ENCODE peak calls at places on chromosome 5, in six cellular contexts. One of them, this sample, is unnamed.

GRCh38 chr5:108238936-108239887 is 142.7 kb downstream of the FBXL17 start:
- DNase-seq in neuronal stem cell: no peak
- DNase-seq in IMR-90: no peak
- DNase-seq in right lobe of liver: no peak
- DNase-seq in Peyer's patch: no peak
- DNase-seq in kidney: peak; percentile 54
- DNase-seq in this sample: no peak

GRCh38 chr5:148290271-148291195 is 21.7 kb upstream of the SPINK7 start:
- DNase-seq in IMR-90: peak; percentile 19
- DNase-seq in kidney: no peak
- DNase-seq in Peyer's patch: no peak
- DNase-seq in right lobe of liver: no peak
- DNase-seq in neuronal stem cell: no peak
- DNase-seq in this sample: no peak

GRCh38 chr5:167716376-167716775 is 575.1 kb upstream of the WWC1 start:
- DNase-seq in Peyer's patch: no peak
- DNase-seq in right lobe of liver: no peak
- DNase-seq in kidney: no peak
- DNase-seq in neuronal stem cell: no peak
- DNase-seq in IMR-90: peak; percentile 77
- DNase-seq in this sample: no peak

GRCh38 chr5:95746194-95746593 is 15.1 kb downstream of the RHOBTB3 start:
- DNase-seq in right lobe of liver: no peak
- DNase-seq in kidney: no peak
- DNase-seq in Peyer's patch: no peak
- DNase-seq in neuronal stem cell: no peak
- DNase-seq in IMR-90: no peak
- DNase-seq in this sample: no peak

GRCh38 chr5:151126199-151126645 is 31.4 kb downstream of the ANXA6 start:
- DNase-seq in kidney: peak; percentile 86
- DNase-seq in IMR-90: peak; percentile 51
- DNase-seq in right lobe of liver: peak; percentile 85
- DNase-seq in Peyer's patch: peak; percentile 87
- DNase-seq in neuronal stem cell: peak; percentile 78
- DNase-seq in this sample: peak; percentile 81

GRCh38 chr5:55223219-55223987 is 3.7 kb downstream of the MCIDAS start:
- DNase-seq in right lobe of liver: no peak
- DNase-seq in neuronal stem cell: peak; percentile 38
- DNase-seq in kidney: no peak
- DNase-seq in IMR-90: no peak
- DNase-seq in Peyer's patch: no peak
- DNase-seq in this sample: no peak

GRCh38 chr5:138685052-138685755 is 68.0 kb upstream of the CTNNA1 start:
- DNase-seq in IMR-90: no peak
- DNase-seq in kidney: no peak
- DNase-seq in right lobe of liver: no peak
- DNase-seq in neuronal stem cell: no peak
- DNase-seq in Peyer's patch: no peak
- DNase-seq in this sample: no peak

GRCh38 chr5:20575515-20575914 is 587.5 kb upstream of the CDH18 start:
- DNase-seq in Peyer's patch: no peak
- DNase-seq in IMR-90: no peak
- DNase-seq in right lobe of liver: no peak
- DNase-seq in kidney: no peak
- DNase-seq in neuronal stem cell: no peak
- DNase-seq in this sample: no peak

GRCh38 chr5:4362411-4362810 is 766.8 kb downstream of the IRX1 start:
- DNase-seq in kidney: no peak
- DNase-seq in IMR-90: no peak
- DNase-seq in neuronal stem cell: no peak
- DNase-seq in Peyer's patch: no peak
- DNase-seq in right lobe of liver: no peak
- DNase-seq in this sample: no peak

GRCh38 chr5:178449163-178450060 is 140.8 kb downstream of the COL23A1 start:
- DNase-seq in Peyer's patch: peak; percentile 21
- DNase-seq in IMR-90: no peak
- DNase-seq in right lobe of liver: no peak
- DNase-seq in kidney: no peak
- DNase-seq in neuronal stem cell: no peak
- DNase-seq in this sample: no peak

GRCh38 chr5:170528976-170529375 is 25.2 kb downstream of the KCNIP1 start:
- DNase-seq in IMR-90: no peak
- DNase-seq in neuronal stem cell: no peak
- DNase-seq in right lobe of liver: no peak
- DNase-seq in kidney: no peak
- DNase-seq in Peyer's patch: no peak
- DNase-seq in this sample: no peak

GRCh38 chr5:120632430-120632829 is 168.3 kb downstream of the PRR16 start:
- DNase-seq in neuronal stem cell: no peak
- DNase-seq in Peyer's patch: no peak
- DNase-seq in right lobe of liver: no peak
- DNase-seq in kidney: no peak
- DNase-seq in IMR-90: no peak
- DNase-seq in this sample: no peak

GRCh38 chr5:95162231-95162992 is 122.5 kb downstream of the MCTP1 start:
- DNase-seq in kidney: no peak
- DNase-seq in Peyer's patch: no peak
- DNase-seq in IMR-90: no peak
- DNase-seq in right lobe of liver: no peak
- DNase-seq in neuronal stem cell: no peak
- DNase-seq in this sample: no peak

GRCh38 chr5:175800656-175801081 is 70.7 kb upstream of the CPLX2 start:
- DNase-seq in kidney: no peak
- DNase-seq in IMR-90: peak; percentile 45
- DNase-seq in right lobe of liver: no peak
- DNase-seq in Peyer's patch: no peak
- DNase-seq in neuronal stem cell: no peak
- DNase-seq in this sample: no peak

GRCh38 chr5:43603535-43604363 is 769 bp downstream of the NNT start:
- DNase-seq in neuronal stem cell: no peak
- DNase-seq in kidney: peak; percentile 88
- DNase-seq in Peyer's patch: peak; percentile 86
- DNase-seq in right lobe of liver: peak; percentile 93
- DNase-seq in IMR-90: peak; percentile 33
- DNase-seq in this sample: peak; percentile 70

GRCh38 chr5:35058395-35058794 is 10.6 kb upstream of the AGXT2 start:
- DNase-seq in neuronal stem cell: no peak
- DNase-seq in kidney: no peak
- DNase-seq in Peyer's patch: no peak
- DNase-seq in right lobe of liver: no peak
- DNase-seq in IMR-90: no peak
- DNase-seq in this sample: no peak

GRCh38 chr5:2863675-2864433 is 112.4 kb upstream of the IRX2 start:
- DNase-seq in IMR-90: no peak
- DNase-seq in Peyer's patch: no peak
- DNase-seq in right lobe of liver: no peak
- DNase-seq in neuronal stem cell: no peak
- DNase-seq in kidney: no peak
- DNase-seq in this sample: no peak

GRCh38 chr5:140801494-140801841 is 611 bp downstream of the PCDHA3 start:
- DNase-seq in kidney: no peak
- DNase-seq in right lobe of liver: no peak
- DNase-seq in neuronal stem cell: no peak
- DNase-seq in IMR-90: no peak
- DNase-seq in Peyer's patch: no peak
- DNase-seq in this sample: no peak
- H3K4me3 ChIP-seq in kidney: peak overlapping the region; percentile 56
- H3K4me3 ChIP-seq in right lobe of liver: no peak overlapping the region
- H3K4me3 ChIP-seq in neuronal stem cell: no peak overlapping the region
- H3K4me3 ChIP-seq in IMR-90: peak overlapping the region; percentile 36
- H3K4me3 ChIP-seq in Peyer's patch: no peak overlapping the region
- H3K4me3 ChIP-seq in this sample: no peak overlapping the region

DNA sequence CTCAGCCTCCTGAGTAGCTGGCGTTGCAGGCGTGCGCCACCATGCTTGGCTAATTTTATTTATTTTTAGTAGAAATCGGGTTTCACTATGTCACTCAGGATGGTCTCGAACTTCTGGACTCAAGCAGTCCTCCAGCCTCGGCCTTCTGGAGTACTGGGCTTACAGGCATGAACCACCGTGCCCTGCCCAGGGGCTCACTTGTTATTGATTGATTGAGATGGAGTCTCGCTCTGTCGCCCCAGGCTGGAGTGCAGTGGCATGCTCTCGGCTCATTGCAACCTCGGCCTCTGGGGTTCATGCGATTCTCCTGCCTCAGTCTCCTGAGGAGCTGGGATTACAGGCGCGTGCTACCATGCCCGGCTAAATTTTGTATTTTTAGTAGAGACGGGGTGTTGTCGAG is 1.6 kb downstream of the HSPA4 start:
- DNase-seq in kidney: no peak
- DNase-seq in Peyer's patch: no peak
- DNase-seq in neuronal stem cell: no peak
- DNase-seq in IMR-90: no peak
- DNase-seq in right lobe of liver: no peak
- DNase-seq in this sample: no peak
- H3K4me1 ChIP-seq in kidney: peaks cover 17% of the 10 kb centered on the region
- H3K4me1 ChIP-seq in Peyer's patch: peaks cover 16% of the 10 kb centered on the region
- H3K4me1 ChIP-seq in neuronal stem cell: no peaks in the 10 kb centered on the region
- H3K4me1 ChIP-seq in IMR-90: peaks cover 5% of the 10 kb centered on the region
- H3K4me1 ChIP-seq in right lobe of liver: peaks cover 3% of the 10 kb centered on the region
- H3K4me1 ChIP-seq in this sample: peaks cover 7% of the 10 kb centered on the region

DNA sequence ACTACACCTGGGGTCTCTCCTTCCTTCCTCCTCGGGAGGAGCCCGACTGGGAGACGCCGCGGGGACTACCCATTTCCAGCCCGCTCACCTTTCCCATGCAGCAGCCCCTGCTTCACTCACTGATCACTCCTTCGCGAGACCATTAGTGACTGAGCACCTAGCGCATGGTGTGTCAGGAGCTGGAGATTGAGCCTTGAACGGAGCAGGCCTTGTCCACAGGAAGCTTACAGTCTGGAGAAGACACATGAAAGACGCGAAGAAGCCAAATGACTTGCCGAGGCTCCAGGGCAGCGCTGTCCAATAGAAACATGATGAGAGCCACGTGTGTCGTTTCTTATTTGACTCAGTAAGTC is 283 bp upstream of the CFAP90 start:
- DNase-seq in right lobe of liver: no peak
- DNase-seq in Peyer's patch: no peak
- DNase-seq in kidney: no peak
- DNase-seq in IMR-90: no peak
- DNase-seq in neuronal stem cell: no peak
- DNase-seq in this sample: no peak
- H3K4me3 ChIP-seq in right lobe of liver: peak overlapping the region; percentile 54
- H3K4me3 ChIP-seq in Peyer's patch: no peak overlapping the region
- H3K4me3 ChIP-seq in kidney: peak overlapping the region; percentile 66
- H3K4me3 ChIP-seq in IMR-90: no peak overlapping the region
- H3K4me3 ChIP-seq in neuronal stem cell: peak overlapping the region; percentile 55
- H3K4me3 ChIP-seq in this sample: no peak overlapping the region

DNA sequence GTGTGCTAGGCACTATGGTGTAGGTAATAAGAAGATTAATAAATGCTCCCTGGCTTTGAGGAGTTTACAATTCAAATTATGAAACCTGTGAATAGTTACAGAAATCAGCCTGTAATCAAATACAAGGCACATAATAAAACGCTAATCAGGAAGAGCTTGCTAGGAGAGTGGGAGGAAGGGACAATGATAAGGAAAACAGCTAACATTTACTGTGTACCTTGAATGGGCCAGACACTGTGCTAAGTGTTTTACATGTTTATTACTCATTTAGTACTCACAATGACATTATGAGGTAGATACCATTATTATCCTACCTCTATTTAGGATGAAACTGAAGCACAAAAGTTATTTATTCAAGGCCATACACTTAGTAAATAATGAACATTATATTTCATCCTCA is 36.1 kb downstream of the AFF4 start:
- DNase-seq in IMR-90: no peak
- DNase-seq in neuronal stem cell: no peak
- DNase-seq in kidney: no peak
- DNase-seq in right lobe of liver: no peak
- DNase-seq in Peyer's patch: no peak
- DNase-seq in this sample: no peak
- H3K4me1 ChIP-seq in IMR-90: no peaks in the 10 kb centered on the region
- H3K4me1 ChIP-seq in neuronal stem cell: no peaks in the 10 kb centered on the region
- H3K4me1 ChIP-seq in kidney: no peaks in the 10 kb centered on the region
- H3K4me1 ChIP-seq in right lobe of liver: no peaks in the 10 kb centered on the region
- H3K4me1 ChIP-seq in Peyer's patch: no peaks in the 10 kb centered on the region
- H3K4me1 ChIP-seq in this sample: no peaks in the 10 kb centered on the region

GRCh38 chr5:964821-965220 is 43.8 kb upstream of the NKD2 start:
- DNase-seq in neuronal stem cell: no peak
- DNase-seq in right lobe of liver: no peak
- DNase-seq in IMR-90: no peak
- DNase-seq in kidney: no peak
- DNase-seq in Peyer's patch: no peak
- DNase-seq in this sample: no peak
- H3K4me3 ChIP-seq in neuronal stem cell: no peak overlapping the region
- H3K4me3 ChIP-seq in right lobe of liver: no peak overlapping the region
- H3K4me3 ChIP-seq in IMR-90: no peak overlapping the region
- H3K4me3 ChIP-seq in kidney: no peak overlapping the region
- H3K4me3 ChIP-seq in Peyer's patch: no peak overlapping the region
- H3K4me3 ChIP-seq in this sample: no peak overlapping the region

GRCh38 chr5:76947064-76947463 is 5.8 kb upstream of the CRHBP start:
- DNase-seq in Peyer's patch: no peak
- DNase-seq in kidney: no peak
- DNase-seq in neuronal stem cell: no peak
- DNase-seq in right lobe of liver: no peak
- DNase-seq in IMR-90: no peak
- DNase-seq in this sample: no peak
- H3K4me1 ChIP-seq in Peyer's patch: no peaks in the 10 kb centered on the region
- H3K4me1 ChIP-seq in kidney: no peaks in the 10 kb centered on the region
- H3K4me1 ChIP-seq in neuronal stem cell: no peaks in the 10 kb centered on the region
- H3K4me1 ChIP-seq in right lobe of liver: no peaks in the 10 kb centered on the region
- H3K4me1 ChIP-seq in IMR-90: peaks cover 1% of the 10 kb centered on the region
- H3K4me1 ChIP-seq in this sample: no peaks in the 10 kb centered on the region

DNA sequence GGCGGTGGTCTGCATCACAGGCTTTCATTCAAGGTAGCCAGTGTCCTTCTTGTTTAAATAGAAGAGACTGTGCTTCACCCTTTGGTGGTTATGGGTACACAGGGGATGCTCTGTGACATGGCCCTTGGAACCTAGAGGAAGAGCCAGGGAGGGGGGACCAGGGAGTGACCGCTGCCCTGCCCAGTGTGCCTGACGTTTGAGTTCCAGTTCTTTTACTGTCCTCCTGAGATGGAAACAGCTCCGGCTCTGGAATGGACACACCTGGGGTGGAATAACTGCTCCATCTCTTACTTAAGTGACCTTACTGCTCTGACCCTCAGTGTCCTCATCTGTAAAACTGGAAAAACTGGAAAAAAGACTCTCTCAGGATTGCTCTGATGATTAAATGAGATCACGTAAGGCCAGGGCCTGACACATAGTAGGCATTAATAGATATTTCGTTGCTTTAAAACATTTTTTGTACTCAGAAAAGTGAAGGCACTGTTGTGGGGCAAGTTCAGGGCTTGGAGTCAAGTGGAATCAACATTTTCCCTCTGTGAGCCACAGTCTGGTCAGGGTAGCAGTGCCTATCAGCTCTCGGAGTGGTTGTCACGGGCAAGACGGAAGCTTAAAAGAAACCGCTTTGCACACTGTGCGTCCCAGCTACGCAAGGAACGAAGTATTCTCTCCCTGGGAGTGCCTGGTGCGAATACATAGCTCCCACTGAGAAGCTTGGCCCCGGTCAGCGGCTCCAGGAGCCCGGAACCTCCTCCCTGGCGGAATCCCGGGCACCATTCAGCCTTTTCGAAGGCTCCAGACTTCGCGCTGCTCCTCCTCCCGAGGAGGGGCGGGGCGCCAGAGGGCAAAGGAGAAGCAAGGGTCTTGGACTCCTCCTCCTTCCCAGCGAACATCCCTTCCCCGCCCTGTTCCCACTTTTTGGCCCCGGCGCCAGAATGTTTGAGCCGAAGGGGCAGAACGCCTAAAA is 5.8 kb downstream of the POU4F3 start:
- DNase-seq in Peyer's patch: no peak
- DNase-seq in neuronal stem cell: peak; percentile 77
- DNase-seq in kidney: no peak
- DNase-seq in IMR-90: no peak
- DNase-seq in right lobe of liver: no peak
- DNase-seq in this sample: no peak
- H3K4me3 ChIP-seq in Peyer's patch: no peak overlapping the region
- H3K4me3 ChIP-seq in neuronal stem cell: peak overlapping the region; percentile 18
- H3K4me3 ChIP-seq in kidney: no peak overlapping the region
- H3K4me3 ChIP-seq in IMR-90: no peak overlapping the region
- H3K4me3 ChIP-seq in right lobe of liver: no peak overlapping the region
- H3K4me3 ChIP-seq in this sample: no peak overlapping the region

GRCh38 chr5:142769793-142770649 is at the start of gene ARHGAP26:
- DNase-seq in kidney: peak; percentile 99
- DNase-seq in neuronal stem cell: peak; percentile 96
- DNase-seq in IMR-90: peak; percentile 91
- DNase-seq in Peyer's patch: peak; percentile 99
- DNase-seq in right lobe of liver: peak; percentile 99
- DNase-seq in this sample: peak; percentile 97
- H3K4me1 ChIP-seq in kidney: peaks cover 6% of the 10 kb centered on the region
- H3K4me1 ChIP-seq in neuronal stem cell: peaks cover 20% of the 10 kb centered on the region
- H3K4me1 ChIP-seq in IMR-90: peaks cover 3% of the 10 kb centered on the region
- H3K4me1 ChIP-seq in Peyer's patch: no peaks in the 10 kb centered on the region
- H3K4me1 ChIP-seq in right lobe of liver: no peaks in the 10 kb centered on the region
- H3K4me1 ChIP-seq in this sample: peaks cover 5% of the 10 kb centered on the region